ENCODE peak calls at places on chromosomes 4 and X, in six cellular contexts. Z is left lung, I is tibial artery, K is fibroblast of lung, Q is HAP-1, W is AG09309. G is an unnamed sample.
A peak's percentile ranks its signal among the peaks of the same experiment; 100 is the strongest.

GRCh38 chrX:107894038-107894437 is 68.4 kb downstream of the MID2 start:
- DNase-seq in Z (no peak), I (no peak), K (peak; percentile 21), Q (peak; percentile 64), W (no peak), G (no peak)

GRCh38 chrX:48573690-48574269 is 504 bp upstream of the RBM3 start:
- DNase-seq in Z (no peak), I (peak; percentile 36), K (no peak), Q (no peak), W (no peak), G (no peak)

GRCh38 chr4:5753366-5753765 is 42.4 kb downstream of the EVC start:
- DNase-seq in Z (peak; percentile 47), I (no peak), K (no peak), Q (no peak), W (no peak), G (no peak)

GRCh38 chr4:88275516-88275915 is 8.8 kb downstream of the PPM1K start:
- DNase-seq in Z (no peak), I (no peak), K (peak; percentile 4), Q (no peak), W (no peak), G (no peak)

GRCh38 chr4:85431156-85431555 is 43.8 kb upstream of the ARHGAP24 start:
- DNase-seq in Z (no peak), I (no peak), K (no peak), Q (no peak), W (no peak), G (no peak)

GRCh38 chr4:178148106-178148505 is 705.9 kb upstream of the AGA start:
- DNase-seq in Z (no peak), I (no peak), K (no peak), Q (no peak), W (no peak), G (no peak)

GRCh38 chrX:39809326-39809725 is 288.4 kb downstream of the BCOR start:
- DNase-seq in Z (no peak), I (no peak), K (peak; percentile 81), Q (no peak), W (no peak), G (no peak)

GRCh38 chr4:101865501-101866062 is 75.1 kb downstream of the BANK1 start:
- DNase-seq in Z (no peak), I (no peak), K (peak; percentile 58), Q (no peak), W (no peak), G (no peak)

GRCh38 chrX:154458954-154459829 is 1.1 kb downstream of the PLXNA3 start:
- DNase-seq in Z (no peak), I (peak; percentile 41), K (no peak), Q (peak; percentile 35), W (no peak), G (no peak)

GRCh38 chrX:129759576-129760061 is 20.1 kb upstream of the SASH3 start:
- DNase-seq in Z (peak; percentile 70), I (peak; percentile 39), K (peak; percentile 93), Q (no peak), W (peak; percentile 62), G (peak; percentile 66)

GRCh38 chr4:186032259-186032658 is 36.7 kb upstream of the TLR3 start:
- DNase-seq in Z (no peak), I (no peak), K (peak; percentile 12), Q (no peak), W (no peak), G (no peak)

GRCh38 chrX:70454441-70455365 is 10.1 kb downstream of the DLG3 start:
- DNase-seq in Z (peak; percentile 87), I (peak; percentile 51), K (peak; percentile 43), Q (peak; percentile 94), W (no peak), G (no peak)

GRCh38 chr4:15003891-15004700 is 1.8 kb downstream of the CPEB2 start:
- DNase-seq in Z (peak; percentile 93), I (peak; percentile 44), K (peak; percentile 23), Q (peak; percentile 13), W (no peak), G (no peak)

GRCh38 chrX:98141466-98141865 is 1257.8 kb downstream of the RPA4 start:
- DNase-seq in Z (no peak), I (no peak), K (no peak), Q (peak; percentile 92), W (no peak), G (no peak)

GRCh38 chr4:147755567-147756295 is 23.8 kb downstream of the ARHGAP10 start:
- DNase-seq in Z (no peak), I (no peak), K (peak; percentile 89), Q (no peak), W (no peak), G (no peak)

GRCh38 chrX:146863566-146863965 is 49.0 kb upstream of the CXorf51A start:
- DNase-seq in Z (no peak), I (no peak), K (no peak), Q (no peak), W (no peak), G (peak; percentile 2)

GRCh38 chrX:84339507-84340364 is 151.7 kb upstream of the RPS6KA6 start:
- DNase-seq in Z (no peak), I (no peak), K (no peak), Q (peak; percentile 42), W (no peak), G (no peak)

GRCh38 chrX:119004920-119005524 is 30.6 kb downstream of the LONRF3 start:
- DNase-seq in Z (peak; percentile 85), I (peak; percentile 36), K (peak; percentile 20), Q (peak; percentile 61), W (no peak), G (no peak)

GRCh38 chrX:47483310-47484268 is 567 bp upstream of the ZNF41 start:
- DNase-seq in Z (no peak), I (peak; percentile 34), K (peak; percentile 50), Q (peak; percentile 45), W (no peak), G (no peak)

GRCh38 chr4:59994118-59994517 is 1206.0 kb upstream of the ADGRL3 start:
- DNase-seq in Z (no peak), I (no peak), K (no peak), Q (no peak), W (no peak), G (no peak)

GRCh38 chr4:146640459-146641061 is 1.9 kb downstream of the POU4F2 start:
- DNase-seq in Z (no peak), I (no peak), K (no peak), Q (no peak), W (no peak), G (no peak)

GRCh38 chrX:46811101-46811500 is 25.7 kb upstream of the RP2 start:
- DNase-seq in Z (no peak), I (no peak), K (no peak), Q (no peak), W (no peak), G (no peak)

GRCh38 chrX:29841750-29842149 is 373.6 kb upstream of the MAGEB2 start:
- DNase-seq in Z (no peak), I (no peak), K (peak; percentile 32), Q (no peak), W (no peak), G (peak; percentile 66)

GRCh38 chr4:19883841-19884240 is 367.9 kb upstream of the SLIT2 start:
- DNase-seq in Z (no peak), I (no peak), K (peak; percentile 1), Q (no peak), W (peak; percentile 3), G (no peak)

GRCh38 chrX:2819345-2820130 is 9.2 kb upstream of the GYG2 start:
- DNase-seq in Z (no peak), I (no peak), K (no peak), Q (peak; percentile 59), W (peak; percentile 5), G (no peak)

GRCh38 chr4:89753601-89754066 is 83.3 kb downstream of the SNCA start:
- DNase-seq in Z (no peak), I (no peak), K (peak; percentile 97), Q (peak; percentile 30), W (peak; percentile 98), G (peak; percentile 97)

GRCh38 chrX:20412871-20413486 is 146.3 kb upstream of the RPS6KA3 start:
- DNase-seq in Z (no peak), I (no peak), K (no peak), Q (no peak), W (no peak), G (no peak)

GRCh38 chr4:79657379-79657778 is 249.4 kb upstream of the GK2 start:
- DNase-seq in Z (no peak), I (no peak), K (no peak), Q (no peak), W (no peak), G (no peak)

DNA sequence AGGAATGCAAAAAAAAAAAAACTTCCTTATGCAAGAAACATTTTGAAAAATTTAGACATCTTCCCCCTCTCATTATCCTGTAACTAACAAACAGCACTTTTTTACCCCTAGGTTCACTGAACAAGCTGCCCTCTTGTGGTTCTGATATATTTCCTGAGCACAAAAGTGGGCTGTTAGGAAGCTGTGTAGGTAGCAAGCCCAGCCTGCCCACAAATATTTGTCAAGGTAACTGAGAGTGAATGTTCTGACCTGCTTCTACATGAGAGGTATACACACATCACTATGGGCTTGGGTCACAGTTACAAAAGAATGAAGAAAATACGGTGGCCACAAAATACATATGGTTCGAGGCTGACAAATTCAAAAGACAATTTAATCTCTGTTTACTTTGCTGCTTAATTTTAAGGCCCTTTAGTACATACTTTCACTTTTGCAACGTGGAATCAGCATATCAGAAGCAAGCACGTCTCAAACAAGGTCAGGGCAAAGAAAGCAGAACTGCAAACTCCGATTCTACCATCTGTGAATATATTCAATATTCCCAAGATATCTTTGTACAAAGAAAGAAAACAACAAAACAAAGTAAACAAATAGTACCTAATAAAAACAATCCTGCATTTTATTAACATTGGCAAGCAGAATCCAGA is 78.6 kb downstream of the RBM47 start:
- DNase-seq in Z (no peak), I (no peak), K (peak; percentile 49), Q (peak; percentile 49), W (no peak), G (no peak)
- H3K4me3 ChIP-seq in Z (peak overlapping the region; percentile 17), I (peak overlapping the region; percentile 25), K (peak overlapping the region; percentile 57), Q (no peak overlapping the region), W (no peak overlapping the region), G (no peak overlapping the region)

GRCh38 chr4:112939901-112940300 is 109.6 kb upstream of the ANK2 start:
- DNase-seq in Z (no peak), I (no peak), K (no peak), Q (no peak), W (no peak), G (no peak)
- H3K4me3 ChIP-seq in Z (no peak overlapping the region), I (no peak overlapping the region), K (no peak overlapping the region), Q (no peak overlapping the region), W (no peak overlapping the region), G (no peak overlapping the region)

GRCh38 chr4:57233391-57233790 is 123.2 kb upstream of the IGFBP7 start:
- DNase-seq in Z (no peak), I (no peak), K (peak; percentile 61), Q (no peak), W (no peak), G (peak; percentile 26)
- H3K4me3 ChIP-seq in Z (no peak overlapping the region), I (no peak overlapping the region), K (no peak overlapping the region), Q (no peak overlapping the region), W (no peak overlapping the region), G (no peak overlapping the region)

DNA sequence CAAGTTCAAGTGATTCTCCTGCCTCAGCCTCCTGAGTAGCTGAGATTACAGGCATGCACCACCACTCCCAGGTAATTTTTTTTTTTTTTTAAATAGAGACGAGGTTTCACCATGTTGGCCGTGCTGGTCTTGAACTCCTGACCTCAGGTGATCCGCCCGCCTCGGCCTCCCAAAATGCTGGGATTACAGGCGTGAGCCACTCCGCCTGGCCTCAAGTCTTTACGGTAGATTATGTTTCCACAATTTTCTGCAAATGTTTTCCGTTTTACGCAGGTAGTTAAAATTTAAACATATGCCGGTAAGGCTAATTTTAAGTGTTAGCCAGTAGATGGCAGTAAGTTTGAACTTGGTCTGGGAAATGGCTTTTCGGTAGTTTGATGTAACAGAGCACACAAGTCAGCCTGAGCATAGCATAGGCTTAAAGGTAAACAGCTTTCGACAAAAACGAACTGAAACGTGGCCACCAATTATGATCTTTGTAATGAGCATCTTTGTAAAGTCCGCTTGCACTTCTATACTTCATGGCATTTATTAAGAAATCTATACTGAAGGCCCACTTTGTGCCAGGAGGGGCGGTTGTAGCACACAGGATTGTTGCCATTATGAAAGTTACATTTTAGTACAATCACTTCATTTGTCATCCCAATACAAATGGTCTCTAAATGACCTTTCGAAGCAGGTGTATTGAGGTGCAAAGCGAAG is 31.1 kb downstream of the CCKAR start:
- DNase-seq in Z (no peak), I (no peak), K (peak; percentile 80), Q (peak; percentile 68), W (peak; percentile 67), G (peak; percentile 46)
- H3K4me3 ChIP-seq in Z (no peak overlapping the region), I (no peak overlapping the region), K (no peak overlapping the region), Q (no peak overlapping the region), W (no peak overlapping the region), G (no peak overlapping the region)